ENCODE peak calls at places on chromosomes 2 and 18, in five cellular contexts. Z is T-helper 1 cell, Y is sigmoid colon, G is hepatocyte, O is fibroblast of lung. C is an unnamed sample.

GRCh38 chr2:19045151-19045550 is 313.3 kb downstream of the OSR1 start:
- DNase-seq in Z (no peak), Y (no peak), G (no peak), O (no peak), C (no peak)

GRCh38 chr2:127968610-127969339 is 59.1 kb downstream of the SAP130 start:
- DNase-seq in Z (no peak), Y (no peak), G (peak), O (no peak), C (no peak)

GRCh38 chr2:179302764-179303561 is 38.3 kb upstream of the SESTD1 start:
- DNase-seq in Z (no peak), Y (no peak), G (no peak), O (peak), C (no peak)

GRCh38 chr2:62919041-62919440 is 131.6 kb upstream of the OTX1 start:
- DNase-seq in Z (no peak), Y (no peak), G (no peak), O (no peak), C (no peak)

GRCh38 chr2:42942990-42943493 is 150.7 kb upstream of the HAAO start:
- DNase-seq in Z (no peak), Y (no peak), G (no peak), O (no peak), C (no peak)

GRCh38 chr2:205704101-205704741 is 21.9 kb downstream of the NRP2 start:
- DNase-seq in Z (no peak), Y (peak), G (no peak), O (no peak), C (no peak)

GRCh38 chr2:166765141-166765540 is 123.1 kb upstream of the XIRP2 start:
- DNase-seq in Z (no peak), Y (no peak), G (no peak), O (no peak), C (no peak)

GRCh38 chr18:23172981-23173380 is 37.7 kb downstream of the CABLES1 start:
- DNase-seq in Z (no peak), Y (no peak), G (no peak), O (no peak), C (no peak)

GRCh38 chr2:27421660-27422250 is 6.7 kb upstream of the NRBP1 start:
- DNase-seq in Z (no peak), Y (no peak), G (no peak), O (no peak), C (no peak)

GRCh38 chr2:208488668-208489564 is 82.3 kb downstream of the PTH2R start:
- DNase-seq in Z (no peak), Y (no peak), G (peak), O (no peak), C (no peak)

GRCh38 chr2:98637401-98638144 is 29.2 kb downstream of the UNC50 start:
- DNase-seq in Z (no peak), Y (no peak), G (no peak), O (no peak), C (no peak)

GRCh38 chr2:239639366-239640185 is 238.8 kb upstream of the HDAC4 start:
- DNase-seq in Z (no peak), Y (no peak), G (no peak), O (no peak), C (no peak)

GRCh38 chr2:121790276-121790956 is 35.0 kb downstream of the TSN start:
- DNase-seq in Z (no peak), Y (no peak), G (peak), O (peak), C (no peak)

GRCh38 chr2:165109915-165110314 is 93.9 kb downstream of the SCN3A start:
- DNase-seq in Z (no peak), Y (no peak), G (peak), O (no peak), C (no peak)

GRCh38 chr18:24546304-24546703 is 85.9 kb downstream of the HRH4 start:
- DNase-seq in Z (no peak), Y (no peak), G (no peak), O (peak), C (no peak)

GRCh38 chr18:30971338-30971956 is 71.1 kb downstream of the DSC3 start:
- DNase-seq in Z (no peak), Y (no peak), G (peak), O (peak), C (no peak)

GRCh38 chr2:112121682-112122254 is 16.4 kb upstream of the FBLN7 start:
- DNase-seq in Z (no peak), Y (no peak), G (peak), O (peak), C (no peak)

GRCh38 chr2:178256382-178257053 is 62.2 kb downstream of the OSBPL6 start:
- DNase-seq in Z (no peak), Y (no peak), G (no peak), O (no peak), C (no peak)

GRCh38 chr2:215878476-215879063 is 134.8 kb downstream of the MREG start:
- DNase-seq in Z (no peak), Y (no peak), G (no peak), O (peak), C (no peak)

GRCh38 chr2:230899786-230900185 is 25.3 kb downstream of the GPR55 start:
- DNase-seq in Z (no peak), Y (no peak), G (no peak), O (no peak), C (no peak)

GRCh38 chr2:128967666-128968065 is 649.0 kb upstream of the HS6ST1 start:
- DNase-seq in Z (no peak), Y (no peak), G (no peak), O (no peak), C (no peak)

GRCh38 chr18:495017-495416 is 5.5 kb downstream of the COLEC12 start:
- DNase-seq in Z (no peak), Y (no peak), G (no peak), O (no peak), C (no peak)

GRCh38 chr18:6731197-6731596 is 1.7 kb downstream of the ARHGAP28 start:
- DNase-seq in Z (no peak), Y (no peak), G (peak), O (peak), C (no peak)

GRCh38 chr2:40251146-40251545 is 200.7 kb downstream of the SLC8A1 start:
- DNase-seq in Z (no peak), Y (no peak), G (no peak), O (no peak), C (no peak)

GRCh38 chr2:101038455-101039255 is 36.6 kb downstream of the RPL31 start:
- DNase-seq in Z (no peak), Y (no peak), G (peak), O (peak), C (no peak)

GRCh38 chr2:29455202-29455885 is 340.1 kb downstream of the CLIP4 start:
- DNase-seq in Z (no peak), Y (no peak), G (no peak), O (no peak), C (no peak)

GRCh38 chr18:73270919-73271318 is 403.1 kb upstream of the NETO1 start:
- DNase-seq in Z (no peak), Y (no peak), G (no peak), O (no peak), C (no peak)

GRCh38 chr18:13576598-13576997 is 149.8 kb downstream of the FAM210A start:
- DNase-seq in Z (no peak), Y (no peak), G (no peak), O (no peak), C (no peak)

GRCh38 chr2:25274868-25275574 is 66.7 kb downstream of the DNMT3A start:
- DNase-seq in Z (peak), Y (peak), G (no peak), O (no peak), C (no peak)

GRCh38 chr2:182933629-182934028 is 67.2 kb upstream of the FRZB start:
- DNase-seq in Z (no peak), Y (no peak), G (no peak), O (no peak), C (no peak)

GRCh38 chr2:17625446-17625845 is 85.0 kb downstream of the VSNL1 start:
- DNase-seq in Z (no peak), Y (no peak), G (no peak), O (no peak), C (no peak)

GRCh38 chr2:110219496-110220192 is 7.3 kb upstream of the MTLN start:
- DNase-seq in Z (no peak), Y (no peak), G (no peak), O (no peak), C (no peak)

GRCh38 chr2:105438104-105438929 is 39.5 kb upstream of the FHL2 start:
- DNase-seq in Z (no peak), Y (no peak), G (peak), O (peak), C (no peak)

GRCh38 chr2:43008388-43008787 is 216.0 kb upstream of the HAAO start:
- DNase-seq in Z (no peak), Y (no peak), G (no peak), O (no peak), C (peak)